ENCODE peak calls at places on chromosomes 16 and 17, in six cellular contexts. T is dermis microvascular lymphatic vessel endothelial cell, K is RPMI7951, Y is NCI-H2029, Z is lower lobe of right lung, O is iPS DF 6.9. I is an unnamed sample.

GRCh38 chr17:43384476-43384862 is 14.3 kb upstream of the ARL4D start:
- DNase-seq in Z (no peak), O (no peak), T (no peak), K (no peak), Y (no peak), I (no peak)

GRCh38 chr17:10649031-10649430 is 8.1 kb downstream of the MYH3 start:
- DNase-seq in Z (no peak), K (peak; percentile 12), T (no peak), Y (no peak), O (no peak), I (no peak)

GRCh38 chr17:30377574-30377973 is 1.2 kb upstream of the CPD start:
- DNase-seq in T (no peak), O (no peak), Z (no peak), Y (no peak), K (no peak), I (no peak)

GRCh38 chr16:55622930-55623561 is 32.7 kb upstream of the SLC6A2 start:
- DNase-seq in Y (no peak), T (no peak), Z (no peak), O (peak; percentile 29), K (peak; percentile 82), I (no peak)

GRCh38 chr17:74213897-74214386 is 571 bp downstream of the TTYH2 start:
- DNase-seq in K (no peak), Y (no peak), O (no peak), T (no peak), Z (no peak), I (no peak)

GRCh38 chr17:61574542-61575351 is 16.3 kb downstream of the NACA2 start:
- DNase-seq in O (peak; percentile 7), Z (no peak), K (peak; percentile 67), T (no peak), Y (no peak), I (no peak)

GRCh38 chr16:50692644-50692998 is 785 bp upstream of the NOD2 start:
- DNase-seq in T (no peak), Y (no peak), Z (no peak), O (no peak), K (no peak), I (no peak)

GRCh38 chr17:50884354-50885311 is 18.5 kb upstream of the TOB1 start:
- DNase-seq in T (no peak), Z (no peak), K (no peak), O (no peak), Y (no peak), I (no peak)

GRCh38 chr17:76382803-76383644 is 1.4 kb upstream of the SPHK1 start:
- DNase-seq in O (no peak), Z (peak; percentile 66), K (peak; percentile 63), Y (no peak), T (no peak), I (peak; percentile 89)

GRCh38 chr17:19000531-19001011 is 4.0 kb downstream of the FAM83G start:
- DNase-seq in Y (no peak), Z (no peak), K (peak; percentile 26), O (no peak), T (no peak), I (no peak)